ENCODE peak calls at places on chromosomes 3 and 15, in eight cellular contexts. Z, F, J, D, U, A, G and C are unnamed samples.

GRCh38 chr3:177966493-177966892 is 569.7 kb upstream of the KCNMB2 start:
- DNase-seq in Z (no peak), F (no peak), J (no peak), D (no peak), U (no peak), A (no peak), G (no peak), C (no peak)

GRCh38 chr15:84788500-84788899 is 28.7 kb upstream of the ALPK3 start:
- DNase-seq in Z (no peak), F (no peak), J (no peak), D (no peak), U (no peak), A (no peak), G (no peak), C (no peak)

GRCh38 chr3:144840866-144841265 is 869.2 kb downstream of the DIPK2A start:
- DNase-seq in Z (no peak), F (no peak), J (no peak), D (no peak), U (no peak), A (no peak), G (no peak), C (no peak)

GRCh38 chr3:187954486-187955075 is 199.4 kb upstream of the LPP start:
- DNase-seq in Z (no peak), F (no peak), J (no peak), D (no peak), U (no peak), A (peak; percentile 89), G (no peak), C (no peak)

GRCh38 chr3:2510746-2511145 is 412.1 kb downstream of the CNTN4 start:
- DNase-seq in Z (no peak), F (no peak), J (no peak), D (no peak), U (no peak), A (no peak), G (no peak), C (no peak)

GRCh38 chr15:95247068-95247984 is 1016.0 kb downstream of the MCTP2 start:
- DNase-seq in Z (no peak), F (no peak), J (no peak), D (no peak), U (no peak), A (peak; percentile 96), G (no peak), C (no peak)

GRCh38 chr15:86178845-86179244 is 99.2 kb downstream of the AGBL1 start:
- DNase-seq in Z (no peak), F (no peak), J (no peak), D (peak; percentile 62), U (no peak), A (no peak), G (no peak), C (no peak)

GRCh38 chr15:44801368-44801767 is 65.0 kb downstream of the TRIM69 start:
- DNase-seq in Z (no peak), F (no peak), J (no peak), D (no peak), U (no peak), A (no peak), G (no peak), C (no peak)

GRCh38 chr3:18300916-18301315 is 124.2 kb downstream of the SATB1 start:
- DNase-seq in Z (no peak), F (no peak), J (no peak), D (no peak), U (no peak), A (no peak), G (no peak), C (no peak)

GRCh38 chr3:63192248-63192647 is 85.9 kb upstream of the SYNPR start:
- DNase-seq in Z (no peak), F (no peak), J (no peak), D (no peak), U (no peak), A (no peak), G (no peak), C (no peak)

GRCh38 chr3:128749035-128749434 is 23.1 kb downstream of the RAB7A start:
- DNase-seq in Z (no peak), F (no peak), J (no peak), D (no peak), U (no peak), A (no peak), G (no peak), C (no peak)

GRCh38 chr15:84879088-84879780 is 5.2 kb upstream of the SLC28A1 start:
- DNase-seq in Z (no peak), F (no peak), J (no peak), D (no peak), U (no peak), A (no peak), G (no peak), C (no peak)

GRCh38 chr3:88824646-88825303 is 282.6 kb upstream of the EPHA3 start:
- DNase-seq in Z (no peak), F (no peak), J (no peak), D (no peak), U (no peak), A (no peak), G (no peak), C (no peak)

GRCh38 chr3:189883113-189883753 is 237.5 kb downstream of the P3H2 start:
- DNase-seq in Z (no peak), F (no peak), J (no peak), D (no peak), U (no peak), A (no peak), G (no peak), C (no peak)

GRCh38 chr3:160739079-160739478 is 17.0 kb upstream of the PPM1L start:
- DNase-seq in Z (no peak), F (no peak), J (peak; percentile 51), D (no peak), U (no peak), A (peak; percentile 66), G (no peak), C (no peak)

GRCh38 chr3:31624054-31624709 is 91.5 kb downstream of the STT3B start:
- DNase-seq in Z (no peak), F (no peak), J (no peak), D (no peak), U (no peak), A (no peak), G (no peak), C (no peak)

GRCh38 chr15:39804026-39804425 is 21.4 kb upstream of the FSIP1 start:
- DNase-seq in Z (no peak), F (no peak), J (no peak), D (no peak), U (no peak), A (peak; percentile 81), G (no peak), C (no peak)

GRCh38 chr3:14432996-14433572 is 30.7 kb downstream of the SLC6A6 start:
- DNase-seq in Z (no peak), F (no peak), J (no peak), D (no peak), U (peak; percentile 34), A (no peak), G (no peak), C (no peak)

DNA sequence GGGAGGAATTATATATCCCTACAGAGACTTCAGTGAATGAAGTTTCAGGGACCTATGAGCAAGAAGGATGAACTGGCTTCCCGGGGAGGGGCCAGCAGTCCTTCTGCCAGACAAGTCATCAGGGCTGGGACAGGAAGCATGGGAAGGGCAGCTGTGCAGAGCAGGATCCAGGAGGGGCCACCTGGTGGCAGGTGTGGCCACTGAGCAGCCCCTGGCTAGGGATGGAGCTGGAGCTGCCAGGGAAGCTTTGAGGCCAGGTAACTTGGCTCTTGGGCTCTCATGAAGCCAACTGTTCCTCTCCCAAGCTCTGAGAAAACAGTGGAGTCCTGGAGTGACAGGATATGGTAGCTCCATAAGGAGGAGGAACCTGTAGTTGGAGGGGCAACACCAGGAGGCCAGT is 132.6 kb downstream of the APBA2 start:
- DNase-seq in Z (no peak), F (no peak), J (no peak), D (no peak), U (no peak), A (no peak), G (no peak), C (no peak)
- TF ChIP-seq CTCF in Z (no peak), F (no peak), J (no peak), D (peak; percentile 28), U (no peak), A (no peak), G (no peak), C (peak; percentile 19)

GRCh38 chr3:179446501-179446900 is 4.8 kb downstream of the GNB4 start:
- DNase-seq in Z (peak; percentile 34), F (no peak), J (no peak), D (peak; percentile 39), U (no peak), A (peak; percentile 43), G (no peak), C (no peak)
- TF ChIP-seq CTCF in Z (peak; percentile 41), F (peak; percentile 35), J (peak; percentile 13), D (peak; percentile 54), U (no peak), A (peak; percentile 32), G (no peak), C (peak; percentile 57)

DNA sequence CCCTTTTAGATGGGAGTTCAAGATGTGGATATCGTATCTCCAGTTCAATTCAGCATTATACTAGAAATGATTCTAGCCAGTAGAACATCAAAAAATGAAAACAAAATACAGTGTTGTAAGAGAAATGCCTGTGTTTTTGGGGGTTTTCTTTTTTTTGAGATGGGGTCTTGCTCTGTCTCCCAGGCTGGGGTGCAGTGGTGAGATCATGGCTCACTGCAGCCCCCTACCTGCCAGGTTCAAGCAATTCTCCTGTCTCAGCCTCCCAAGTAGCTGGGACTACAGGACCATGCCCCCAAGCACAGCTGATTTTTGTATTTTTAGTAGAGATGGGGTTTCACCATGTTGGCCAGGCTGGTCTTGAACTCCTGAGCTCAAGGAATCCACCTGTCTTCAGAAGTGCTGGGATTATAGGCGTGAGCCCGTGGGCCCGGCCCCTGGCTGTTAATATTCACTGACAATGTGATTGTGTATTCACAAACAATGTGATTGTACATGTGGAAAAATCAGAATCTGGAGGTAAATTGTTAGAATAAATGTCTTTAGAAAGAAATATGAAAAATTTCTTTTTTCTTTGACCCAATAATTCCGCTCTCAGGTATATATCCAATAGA is 59.0 kb downstream of the ARIH1 start:
- DNase-seq in Z (no peak), F (no peak), J (no peak), D (peak; percentile 17), U (no peak), A (no peak), G (no peak), C (no peak)
- TF ChIP-seq CTCF in Z (peak; percentile 39), F (peak; percentile 21), J (peak; percentile 34), D (peak; percentile 47), U (no peak), A (peak; percentile 33), G (no peak), C (peak; percentile 44)

GRCh38 chr15:38726187-38726586 is 161.6 kb upstream of the RASGRP1 start:
- DNase-seq in Z (no peak), F (no peak), J (no peak), D (no peak), U (no peak), A (no peak), G (no peak), C (no peak)

GRCh38 chr15:38721549-38721948 is 156.9 kb upstream of the RASGRP1 start:
- DNase-seq in Z (no peak), F (no peak), J (no peak), D (no peak), U (no peak), A (no peak), G (no peak), C (no peak)

DNA sequence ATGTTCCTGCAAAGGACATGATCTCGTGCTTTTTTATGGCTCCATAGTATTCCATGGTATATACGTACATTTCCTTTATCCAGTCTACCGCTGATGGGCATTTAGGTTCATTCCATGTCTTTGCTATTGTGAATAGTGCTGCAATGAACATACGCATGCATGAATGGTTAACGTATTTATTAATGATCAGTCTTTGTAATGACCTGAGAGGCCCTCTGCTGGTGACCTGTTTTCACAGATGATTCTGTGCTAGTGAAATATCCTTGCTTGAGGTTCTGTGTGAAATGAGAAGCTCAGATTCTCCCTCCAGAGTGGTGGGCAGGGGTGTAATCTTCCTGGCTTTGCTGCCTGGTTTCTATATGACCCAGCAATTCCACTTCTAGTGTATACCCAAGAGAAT is 160.2 kb upstream of the RASGRP1 start:
- DNase-seq in Z (no peak), F (no peak), J (no peak), D (no peak), U (no peak), A (no peak), G (no peak), C (no peak)
- TF ChIP-seq CTCF in Z (no peak), F (no peak), J (no peak), D (no peak), U (no peak), A (no peak), G (no peak), C (no peak)